ENCODE peak calls at places on chromosome 12, in seven cellular contexts. F, V, M, R, K, T and S are unnamed samples.
A peak's percentile ranks its signal among the peaks of the same experiment; 100 is the strongest.

GRCh38 chr12:75825686-75826085 is 205.9 kb downstream of the PHLDA1 start:
- DNase-seq in K (peak; percentile 92), T (no peak), V (peak; percentile 93), M (no peak), F (no peak), R (no peak), S (no peak)

GRCh38 chr12:29756741-29757390 is 26.9 kb downstream of the TMTC1 start:
- DNase-seq in T (no peak), M (no peak), K (peak; percentile 68), F (no peak), R (no peak), V (no peak), S (no peak)

GRCh38 chr12:122610911-122611310 is 83.9 kb downstream of the KNTC1 start:
- DNase-seq in M (no peak), K (peak; percentile 10), R (no peak), F (no peak), V (no peak), T (no peak), S (no peak)

GRCh38 chr12:22529281-22530060 is 14.9 kb downstream of the C2CD5 start:
- DNase-seq in M (no peak), T (peak; percentile 15), R (peak; percentile 66), F (no peak), K (peak; percentile 52), V (peak; percentile 84), S (peak; percentile 59)

GRCh38 chr12:2076196-2076570 is 23.4 kb downstream of the CACNA1C start:
- DNase-seq in F (no peak), T (no peak), M (peak; percentile 66), V (no peak), K (peak; percentile 69), R (no peak), S (no peak)

GRCh38 chr12:93015970-93016751 is 87.1 kb upstream of the EEA1 start:
- DNase-seq in V (no peak), R (no peak), K (peak; percentile 14), F (no peak), M (no peak), T (no peak), S (peak; percentile 97)

GRCh38 chr12:121778567-121779421 is 14.7 kb downstream of the RHOF start:
- DNase-seq in K (no peak), F (no peak), T (no peak), V (no peak), M (no peak), R (no peak), S (no peak)

GRCh38 chr12:103354403-103354802 is 141.4 kb downstream of the C12orf42 start:
- DNase-seq in V (no peak), R (no peak), F (no peak), T (no peak), M (no peak), K (no peak), S (no peak)

GRCh38 chr12:96241484-96242256 is 47.5 kb downstream of the ELK3 start:
- DNase-seq in F (no peak), R (peak; percentile 27), M (peak; percentile 65), V (no peak), T (no peak), K (peak; percentile 53), S (no peak)

GRCh38 chr12:47079365-47079893 is at the start of gene PCED1B:
- DNase-seq in K (peak; percentile 88), T (peak; percentile 69), R (peak; percentile 74), M (peak; percentile 74), F (peak; percentile 48), V (peak; percentile 82), S (peak; percentile 8)

GRCh38 chr12:16165506-16165905 is 112.0 kb downstream of the SLC15A5 start:
- DNase-seq in F (no peak), K (peak; percentile 58), M (peak; percentile 28), T (peak; percentile 63), R (peak; percentile 83), V (peak; percentile 54), S (peak; percentile 18)

GRCh38 chr12:25388216-25388615 is 137.5 kb upstream of the KRAS start:
- DNase-seq in T (no peak), V (peak; percentile 30), K (no peak), R (no peak), M (no peak), F (peak; percentile 15), S (no peak)

GRCh38 chr12:106276032-106276728 is 26.4 kb upstream of the TCP11L2 start:
- DNase-seq in F (peak; percentile 81), V (no peak), K (no peak), R (no peak), M (no peak), T (no peak), S (no peak)

GRCh38 chr12:97560766-97561165 is 98.2 kb downstream of the RMST start:
- DNase-seq in F (no peak), V (no peak), T (no peak), K (no peak), R (peak; percentile 12), M (no peak), S (no peak)

GRCh38 chr12:25712169-25712568 is 159.1 kb upstream of the LMNTD1 start:
- DNase-seq in T (no peak), F (peak; percentile 10), V (no peak), K (no peak), R (no peak), M (no peak), S (no peak)

GRCh38 chr12:76123301-76124212 is 39.1 kb upstream of the NAP1L1 start:
- DNase-seq in M (no peak), F (no peak), R (peak; percentile 12), T (no peak), V (peak; percentile 92), K (peak; percentile 62), S (no peak)

GRCh38 chr12:3042394-3042793 is 34.8 kb upstream of the TSPAN9 start:
- DNase-seq in V (no peak), F (no peak), M (no peak), K (no peak), R (no peak), T (no peak), S (no peak)

GRCh38 chr12:65881965-65882413 is 57.7 kb downstream of the HMGA2 start:
- DNase-seq in T (no peak), M (peak; percentile 75), K (peak; percentile 73), F (no peak), R (peak; percentile 38), V (no peak), S (no peak)

GRCh38 chr12:2823483-2823882 is 11.0 kb downstream of the ITFG2 start:
- DNase-seq in K (no peak), F (no peak), M (no peak), R (no peak), T (no peak), V (no peak), S (no peak)

GRCh38 chr12:92505373-92506340 is 197.1 kb upstream of the PLEKHG7 start:
- DNase-seq in K (peak; percentile 35), R (no peak), T (no peak), V (no peak), F (peak; percentile 69), M (peak; percentile 75), S (no peak)

GRCh38 chr12:25558566-25558965 is 5.5 kb upstream of the LMNTD1 start:
- DNase-seq in R (no peak), V (peak; percentile 59), M (no peak), K (peak; percentile 12), T (no peak), F (no peak), S (no peak)

GRCh38 chr12:30925607-30926242 is 823 bp upstream of the TSPAN11 start:
- DNase-seq in M (no peak), V (no peak), R (no peak), F (no peak), K (no peak), T (no peak), S (no peak)

GRCh38 chr12:39935275-39935674 is 170.6 kb downstream of the SLC2A13 start:
- DNase-seq in K (peak; percentile 46), M (no peak), F (no peak), T (no peak), R (no peak), V (peak; percentile 17), S (no peak)

GRCh38 chr12:49823951-49824350 is 4.3 kb downstream of the NCKAP5L start:
- DNase-seq in T (no peak), V (no peak), R (no peak), K (no peak), M (no peak), F (no peak), S (no peak)

GRCh38 chr12:51528852-51529545 is 62.0 kb upstream of the SCN8A start:
- DNase-seq in K (no peak), R (peak; percentile 7), T (no peak), M (no peak), F (no peak), V (peak; percentile 15), S (no peak)

GRCh38 chr12:79344855-79345840 is 345.6 kb downstream of the PAWR start:
- DNase-seq in R (peak; percentile 85), V (peak; percentile 69), K (peak; percentile 46), M (no peak), T (peak; percentile 53), F (no peak), S (peak; percentile 59)